ENCODE peak calls at places on chromosome 7, in nine cellular contexts. One of them, this sample, is unnamed.

GRCh38 chr7:25384820-25385560 is 156.7 kb upstream of the NPVF start:
- DNase-seq in Calu3: no peak
- DNase-seq in AG04449: no peak
- DNase-seq in endothelial cell: no peak
- DNase-seq in HCT116: no peak
- DNase-seq in A549: no peak
- DNase-seq in astrocyte: no peak
- DNase-seq in testis: no peak
- DNase-seq in breast epithelium: no peak
- DNase-seq in this sample: no peak

GRCh38 chr7:21128418-21128817 is 299.5 kb upstream of the SP4 start:
- DNase-seq in Calu3: no peak
- DNase-seq in AG04449: no peak
- DNase-seq in endothelial cell: no peak
- DNase-seq in HCT116: no peak
- DNase-seq in A549: no peak
- DNase-seq in astrocyte: no peak
- DNase-seq in testis: no peak
- DNase-seq in breast epithelium: no peak
- DNase-seq in this sample: no peak

GRCh38 chr7:51260516-51260915 is 56.1 kb downstream of the COBL start:
- DNase-seq in Calu3: no peak
- DNase-seq in AG04449: no peak
- DNase-seq in endothelial cell: no peak
- DNase-seq in HCT116: no peak
- DNase-seq in A549: no peak
- DNase-seq in astrocyte: no peak
- DNase-seq in testis: no peak
- DNase-seq in breast epithelium: no peak
- DNase-seq in this sample: no peak

GRCh38 chr7:131753620-131754222 is 197.3 kb upstream of the PODXL start:
- DNase-seq in Calu3: peak; percentile 44
- DNase-seq in AG04449: no peak
- DNase-seq in endothelial cell: peak; percentile 32
- DNase-seq in HCT116: peak; percentile 22
- DNase-seq in A549: peak; percentile 52
- DNase-seq in astrocyte: no peak
- DNase-seq in testis: no peak
- DNase-seq in breast epithelium: no peak
- DNase-seq in this sample: no peak

GRCh38 chr7:17370901-17371550 is 72.6 kb downstream of the AHR start:
- DNase-seq in Calu3: no peak
- DNase-seq in AG04449: no peak
- DNase-seq in endothelial cell: no peak
- DNase-seq in HCT116: no peak
- DNase-seq in A549: peak; percentile 10
- DNase-seq in astrocyte: peak; percentile 23
- DNase-seq in testis: no peak
- DNase-seq in breast epithelium: no peak
- DNase-seq in this sample: no peak

GRCh38 chr7:28078036-28078901 is 102.3 kb downstream of the JAZF1 start:
- DNase-seq in Calu3: peak; percentile 65
- DNase-seq in AG04449: no peak
- DNase-seq in endothelial cell: peak; percentile 41
- DNase-seq in HCT116: peak; percentile 16
- DNase-seq in A549: peak; percentile 69
- DNase-seq in astrocyte: no peak
- DNase-seq in testis: no peak
- DNase-seq in breast epithelium: no peak
- DNase-seq in this sample: peak; percentile 45

GRCh38 chr7:8200717-8201116 is 61.2 kb downstream of the ICA1 start:
- DNase-seq in Calu3: no peak
- DNase-seq in AG04449: no peak
- DNase-seq in endothelial cell: no peak
- DNase-seq in HCT116: no peak
- DNase-seq in A549: no peak
- DNase-seq in astrocyte: no peak
- DNase-seq in testis: no peak
- DNase-seq in breast epithelium: no peak
- DNase-seq in this sample: no peak

GRCh38 chr7:138024765-138025164 is 22.9 kb upstream of the CREB3L2 start:
- DNase-seq in Calu3: no peak
- DNase-seq in AG04449: no peak
- DNase-seq in endothelial cell: no peak
- DNase-seq in HCT116: no peak
- DNase-seq in A549: no peak
- DNase-seq in astrocyte: no peak
- DNase-seq in testis: no peak
- DNase-seq in breast epithelium: no peak
- DNase-seq in this sample: no peak

GRCh38 chr7:95493247-95493646 is 7.5 kb downstream of the ASB4 start:
- DNase-seq in Calu3: no peak
- DNase-seq in AG04449: peak; percentile 28
- DNase-seq in endothelial cell: no peak
- DNase-seq in HCT116: no peak
- DNase-seq in A549: no peak
- DNase-seq in astrocyte: peak; percentile 48
- DNase-seq in testis: no peak
- DNase-seq in breast epithelium: no peak
- DNase-seq in this sample: no peak

GRCh38 chr7:34081931-34082330 is 176.6 kb downstream of the BMPER start:
- DNase-seq in Calu3: no peak
- DNase-seq in AG04449: no peak
- DNase-seq in endothelial cell: no peak
- DNase-seq in HCT116: no peak
- DNase-seq in A549: no peak
- DNase-seq in astrocyte: no peak
- DNase-seq in testis: no peak
- DNase-seq in breast epithelium: no peak
- DNase-seq in this sample: no peak

GRCh38 chr7:50212666-50213621 is 91.6 kb upstream of the IKZF1 start:
- DNase-seq in Calu3: no peak
- DNase-seq in AG04449: no peak
- DNase-seq in endothelial cell: no peak
- DNase-seq in HCT116: no peak
- DNase-seq in A549: no peak
- DNase-seq in astrocyte: no peak
- DNase-seq in testis: no peak
- DNase-seq in breast epithelium: no peak
- DNase-seq in this sample: peak; percentile 87

GRCh38 chr7:66303454-66304160 is 98.5 kb downstream of the TPST1 start:
- DNase-seq in Calu3: no peak
- DNase-seq in AG04449: no peak
- DNase-seq in endothelial cell: no peak
- DNase-seq in HCT116: no peak
- DNase-seq in A549: no peak
- DNase-seq in astrocyte: no peak
- DNase-seq in testis: no peak
- DNase-seq in breast epithelium: no peak
- DNase-seq in this sample: no peak

GRCh38 chr7:3780525-3780924 is 479.5 kb downstream of the SDK1 start:
- DNase-seq in Calu3: no peak
- DNase-seq in AG04449: no peak
- DNase-seq in endothelial cell: no peak
- DNase-seq in HCT116: no peak
- DNase-seq in A549: no peak
- DNase-seq in astrocyte: no peak
- DNase-seq in testis: no peak
- DNase-seq in breast epithelium: no peak
- DNase-seq in this sample: no peak

GRCh38 chr7:138961159-138961558 is 20.0 kb downstream of the KIAA1549 start:
- DNase-seq in Calu3: no peak
- DNase-seq in AG04449: no peak
- DNase-seq in endothelial cell: no peak
- DNase-seq in HCT116: no peak
- DNase-seq in A549: peak; percentile 18
- DNase-seq in astrocyte: no peak
- DNase-seq in testis: peak; percentile 27
- DNase-seq in breast epithelium: no peak
- DNase-seq in this sample: no peak

GRCh38 chr7:48259463-48260280 is 88.4 kb downstream of the ABCA13 start:
- DNase-seq in Calu3: no peak
- DNase-seq in AG04449: no peak
- DNase-seq in endothelial cell: no peak
- DNase-seq in HCT116: no peak
- DNase-seq in A549: no peak
- DNase-seq in astrocyte: no peak
- DNase-seq in testis: no peak
- DNase-seq in breast epithelium: no peak
- DNase-seq in this sample: no peak

GRCh38 chr7:132666786-132667185 is 90.5 kb upstream of the PLXNA4 start:
- DNase-seq in Calu3: no peak
- DNase-seq in AG04449: no peak
- DNase-seq in endothelial cell: no peak
- DNase-seq in HCT116: no peak
- DNase-seq in A549: no peak
- DNase-seq in astrocyte: no peak
- DNase-seq in testis: no peak
- DNase-seq in breast epithelium: no peak
- DNase-seq in this sample: peak; percentile 7

GRCh38 chr7:43449577-43449976 is 133.3 kb upstream of the STK17A start:
- DNase-seq in Calu3: no peak
- DNase-seq in AG04449: no peak
- DNase-seq in endothelial cell: no peak
- DNase-seq in HCT116: no peak
- DNase-seq in A549: no peak
- DNase-seq in astrocyte: no peak
- DNase-seq in testis: no peak
- DNase-seq in breast epithelium: no peak
- DNase-seq in this sample: no peak

GRCh38 chr7:28002638-28003037 is 178.0 kb downstream of the JAZF1 start:
- DNase-seq in Calu3: peak; percentile 21
- DNase-seq in AG04449: no peak
- DNase-seq in endothelial cell: no peak
- DNase-seq in HCT116: no peak
- DNase-seq in A549: peak; percentile 31
- DNase-seq in astrocyte: no peak
- DNase-seq in testis: no peak
- DNase-seq in breast epithelium: no peak
- DNase-seq in this sample: no peak

GRCh38 chr7:20301311-20301939 is 29.3 kb upstream of the ITGB8 start:
- DNase-seq in Calu3: no peak
- DNase-seq in AG04449: no peak
- DNase-seq in endothelial cell: no peak
- DNase-seq in HCT116: no peak
- DNase-seq in A549: peak; percentile 10
- DNase-seq in astrocyte: peak; percentile 56
- DNase-seq in testis: no peak
- DNase-seq in breast epithelium: no peak
- DNase-seq in this sample: no peak

DNA sequence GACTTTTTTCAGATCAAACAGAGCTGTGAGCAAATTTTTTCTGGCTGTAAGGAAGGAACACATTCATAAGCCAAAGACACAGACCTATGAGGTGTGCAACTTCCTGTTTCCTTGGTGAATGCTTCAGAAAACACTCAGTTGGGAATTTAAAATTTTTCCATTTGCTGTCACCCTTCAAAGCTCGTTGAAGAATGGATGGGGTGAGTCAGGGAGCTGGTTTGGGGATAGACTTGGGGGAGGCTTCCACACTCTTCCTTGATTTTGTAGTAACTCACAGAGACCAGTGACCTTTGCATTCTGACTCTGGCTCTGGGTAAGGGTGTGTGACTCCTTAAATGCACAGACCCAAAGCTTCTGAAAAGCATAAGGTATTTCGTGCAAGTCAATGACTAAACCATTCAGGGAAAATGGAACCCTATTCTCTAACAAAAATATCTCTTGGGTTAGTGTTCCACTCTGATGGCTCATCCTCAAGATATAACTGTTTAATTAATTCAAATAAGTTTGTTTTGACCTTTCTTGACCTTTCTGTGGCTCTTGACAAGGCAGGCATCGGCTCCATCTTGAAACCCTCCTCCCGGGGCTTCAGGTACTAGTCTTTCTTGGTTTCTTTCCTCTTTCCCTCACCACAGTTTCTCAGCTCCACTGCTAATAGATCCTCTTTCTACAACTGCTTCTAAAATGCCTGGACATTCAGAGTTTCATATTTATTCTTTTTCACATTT is 227.8 kb upstream of the INHBA start:
- DNase-seq in Calu3: no peak
- DNase-seq in AG04449: no peak
- DNase-seq in endothelial cell: no peak
- DNase-seq in HCT116: no peak
- DNase-seq in A549: no peak
- DNase-seq in astrocyte: peak; percentile 81
- DNase-seq in testis: no peak
- DNase-seq in breast epithelium: no peak
- DNase-seq in this sample: no peak
- TF ChIP-seq CTCF in Calu3: no peak
- TF ChIP-seq CTCF in AG04449: no peak
- TF ChIP-seq CTCF in endothelial cell: no peak
- TF ChIP-seq CTCF in HCT116: no peak
- TF ChIP-seq CTCF in A549: no peak
- TF ChIP-seq CTCF in astrocyte: no peak
- TF ChIP-seq CTCF in testis: no peak
- TF ChIP-seq CTCF in breast epithelium: no peak
- TF ChIP-seq CTCF in this sample: no peak

GRCh38 chr7:99837649-99838361 is 10.0 kb downstream of the CYP3A43 start:
- DNase-seq in Calu3: no peak
- DNase-seq in AG04449: no peak
- DNase-seq in endothelial cell: no peak
- DNase-seq in HCT116: no peak
- DNase-seq in A549: peak; percentile 26
- DNase-seq in astrocyte: no peak
- DNase-seq in testis: no peak
- DNase-seq in breast epithelium: no peak
- DNase-seq in this sample: no peak
- TF ChIP-seq CTCF in Calu3: no peak
- TF ChIP-seq CTCF in AG04449: no peak
- TF ChIP-seq CTCF in endothelial cell: no peak
- TF ChIP-seq CTCF in HCT116: no peak
- TF ChIP-seq CTCF in A549: peak; percentile 56
- TF ChIP-seq CTCF in astrocyte: no peak
- TF ChIP-seq CTCF in testis: no peak
- TF ChIP-seq CTCF in breast epithelium: peak; percentile 35
- TF ChIP-seq CTCF in this sample: peak; percentile 70

GRCh38 chr7:103752995-103753394 is 236.5 kb downstream of the RELN start:
- DNase-seq in Calu3: peak; percentile 17
- DNase-seq in AG04449: no peak
- DNase-seq in endothelial cell: no peak
- DNase-seq in HCT116: no peak
- DNase-seq in A549: no peak
- DNase-seq in astrocyte: no peak
- DNase-seq in testis: no peak
- DNase-seq in breast epithelium: no peak
- DNase-seq in this sample: no peak
- TF ChIP-seq CTCF in Calu3: no peak
- TF ChIP-seq CTCF in AG04449: peak; percentile 11
- TF ChIP-seq CTCF in endothelial cell: no peak
- TF ChIP-seq CTCF in HCT116: no peak
- TF ChIP-seq CTCF in A549: peak; percentile 5
- TF ChIP-seq CTCF in astrocyte: no peak
- TF ChIP-seq CTCF in testis: no peak
- TF ChIP-seq CTCF in breast epithelium: no peak
- TF ChIP-seq CTCF in this sample: no peak

DNA sequence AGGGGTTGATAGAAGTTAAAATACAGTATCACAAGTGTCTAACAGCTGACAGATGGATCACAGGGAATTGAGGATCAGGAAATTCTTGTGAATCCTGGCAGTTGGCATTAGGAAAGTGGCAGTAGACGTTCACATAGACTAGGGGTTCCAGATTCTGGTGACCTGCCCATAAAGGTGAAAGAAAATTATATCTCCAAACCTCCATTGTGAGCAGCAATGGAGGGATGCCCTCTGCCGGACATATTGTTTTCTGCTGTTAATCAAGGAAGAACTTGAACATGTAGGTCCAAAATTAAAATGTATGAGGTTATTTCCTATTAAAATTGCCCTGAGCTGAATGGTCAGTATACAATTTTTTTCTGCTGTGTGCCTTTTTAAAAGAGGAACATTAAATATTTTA is 5.1 kb downstream of the NME8 start:
- DNase-seq in Calu3: peak; percentile 54
- DNase-seq in AG04449: no peak
- DNase-seq in endothelial cell: peak; percentile 28
- DNase-seq in HCT116: peak; percentile 13
- DNase-seq in A549: peak; percentile 44
- DNase-seq in astrocyte: no peak
- DNase-seq in testis: no peak
- DNase-seq in breast epithelium: no peak
- DNase-seq in this sample: no peak
- TF ChIP-seq CTCF in Calu3: peak; percentile 66
- TF ChIP-seq CTCF in AG04449: no peak
- TF ChIP-seq CTCF in endothelial cell: peak; percentile 66
- TF ChIP-seq CTCF in HCT116: peak; percentile 51
- TF ChIP-seq CTCF in A549: peak; percentile 64
- TF ChIP-seq CTCF in astrocyte: peak; percentile 5
- TF ChIP-seq CTCF in testis: peak; percentile 17
- TF ChIP-seq CTCF in breast epithelium: no peak
- TF ChIP-seq CTCF in this sample: no peak